ENCODE peak calls at places on chromosomes 4 and X, in eight cellular contexts. K, V, D, X, N, G, M and H are unnamed samples.

GRCh38 chr4:117477925-117478324 is 392.5 kb upstream of the TRAM1L1 start:
- DNase-seq in V (no peak), D (no peak), N (no peak), X (no peak), K (peak), M (no peak), G (no peak), H (no peak)

GRCh38 chr4:81648576-81649272 is 177.0 kb upstream of the RASGEF1B start:
- DNase-seq in K (no peak), V (peak), M (no peak), N (peak), D (no peak), X (no peak), G (peak), H (no peak)

GRCh38 chr4:139934786-139935330 is 219.1 kb downstream of the MAML3 start:
- DNase-seq in K (no peak), D (no peak), N (no peak), M (no peak), V (no peak), X (no peak), G (no peak), H (peak)

GRCh38 chr4:5435201-5435600 is 273.2 kb downstream of the EVC2 start:
- DNase-seq in D (no peak), G (no peak), K (no peak), M (no peak), N (no peak), V (no peak), X (peak), H (no peak)

GRCh38 chr4:112082954-112083586 is 62.2 kb upstream of the FAM241A start:
- DNase-seq in D (no peak), N (no peak), K (peak), M (peak), V (no peak), X (no peak), G (no peak), H (no peak)

GRCh38 chrX:69082055-69082752 is 83.0 kb downstream of the PJA1 start:
- DNase-seq in V (no peak), K (no peak), X (no peak), M (no peak), G (no peak), D (no peak), N (no peak), H (peak)

GRCh38 chr4:99536848-99537247 is 26.0 kb downstream of the C4orf17 start:
- DNase-seq in D (no peak), V (no peak), G (no peak), K (no peak), X (no peak), N (no peak), M (no peak), H (no peak)

GRCh38 chr4:38008493-38009120 is 48.4 kb downstream of the PTTG2 start:
- DNase-seq in K (no peak), M (no peak), D (no peak), N (no peak), G (no peak), X (no peak), V (no peak), H (no peak)

GRCh38 chr4:94939791-94940530 is 182.2 kb downstream of the BMPR1B start:
- DNase-seq in G (no peak), V (no peak), M (no peak), K (peak), X (no peak), N (no peak), D (no peak), H (peak)

GRCh38 chrX:3771756-3772155 is 58.3 kb upstream of the PRKX start:
- DNase-seq in X (no peak), V (no peak), D (no peak), G (no peak), N (no peak), M (no peak), K (no peak), H (no peak)

GRCh38 chrX:115892787-115893671 is 277.5 kb upstream of the AGTR2 start:
- DNase-seq in N (peak), V (no peak), M (no peak), G (peak), K (peak), X (peak), D (peak), H (peak)

GRCh38 chrX:149830192-149830873 is 48.6 kb downstream of the MAGEA9 start:
- DNase-seq in D (no peak), X (no peak), N (peak), V (peak), M (peak), G (peak), K (peak), H (no peak)

GRCh38 chrX:122625821-122626220 is 558.3 kb upstream of the GRIA3 start:
- DNase-seq in N (no peak), X (no peak), G (no peak), D (no peak), V (no peak), K (peak), M (no peak), H (peak)

GRCh38 chr4:68271851-68272756 is 26.6 kb upstream of the TMPRSS11B start:
- DNase-seq in K (peak), V (no peak), X (no peak), G (peak), D (peak), M (peak), N (peak), H (peak)

GRCh38 chr4:84936123-84936522 is 30.4 kb downstream of the WDFY3 start:
- DNase-seq in M (no peak), K (no peak), D (no peak), X (no peak), V (no peak), N (no peak), G (no peak), H (no peak)

GRCh38 chrX:154988719-154989118 is 33.8 kb downstream of the F8 start:
- DNase-seq in M (no peak), V (no peak), D (no peak), G (no peak), K (no peak), X (no peak), N (no peak), H (no peak)

GRCh38 chr4:38967260-38968095 is 64.7 kb downstream of the TMEM156 start:
- DNase-seq in K (peak), D (no peak), M (peak), G (no peak), X (no peak), V (no peak), N (no peak), H (no peak)

GRCh38 chrX:103446665-103447302 is 70.4 kb downstream of the BEX3 start:
- DNase-seq in K (peak), G (no peak), N (peak), D (no peak), M (no peak), V (no peak), X (no peak), H (no peak)

GRCh38 chr4:165378763-165379631 is at the start of gene CPE:
- DNase-seq in G (no peak), X (peak), M (peak), K (peak), D (peak), V (peak), N (peak), H (peak)

GRCh38 chr4:131459430-131460101 is 1689.5 kb upstream of the PCDH10 start:
- DNase-seq in D (no peak), M (no peak), G (peak), K (no peak), V (no peak), X (no peak), N (no peak), H (no peak)

GRCh38 chr4:174629265-174629664 is 107.0 kb upstream of the HPGD start:
- DNase-seq in K (no peak), G (no peak), V (no peak), M (no peak), X (no peak), D (no peak), N (no peak), H (no peak)

GRCh38 chrX:133444952-133445831 is 29.9 kb upstream of the GPC4 start:
- DNase-seq in N (no peak), K (no peak), D (no peak), V (no peak), M (no peak), X (no peak), G (no peak), H (peak)

GRCh38 chr4:41885456-41885855 is 49.8 kb upstream of the TMEM33 start:
- DNase-seq in D (no peak), G (no peak), X (no peak), K (no peak), V (no peak), M (no peak), N (no peak), H (no peak)

GRCh38 chrX:2705461-2705860 is 14.4 kb downstream of the CD99 start:
- DNase-seq in N (no peak), M (no peak), K (no peak), V (no peak), D (no peak), X (no peak), G (no peak), H (no peak)

GRCh38 chr4:142719854-142720541 is 126.1 kb downstream of the INPP4B start:
- DNase-seq in V (no peak), M (peak), G (peak), N (peak), D (no peak), X (no peak), K (peak), H (no peak)

GRCh38 chr4:168891086-168891485 is 119.0 kb downstream of the CBR4 start:
- DNase-seq in K (no peak), X (no peak), D (no peak), M (no peak), G (no peak), V (no peak), N (no peak), H (no peak)

GRCh38 chrX:120140293-120140981 is 18.0 kb upstream of the RHOXF2 start:
- DNase-seq in M (no peak), N (no peak), D (no peak), V (no peak), K (no peak), G (no peak), X (no peak), H (no peak)

GRCh38 chrX:106177106-106177981 is 9.2 kb downstream of the PWWP3B start:
- DNase-seq in V (no peak), G (no peak), N (no peak), D (peak), M (no peak), X (no peak), K (no peak), H (peak)

GRCh38 chrX:103467156-103467555 is 52.1 kb downstream of the RAB40A start:
- DNase-seq in N (no peak), V (no peak), K (peak), D (no peak), X (no peak), M (no peak), G (no peak), H (no peak)

GRCh38 chr4:175125410-175126068 is 207.4 kb downstream of the ADAM29 start:
- DNase-seq in X (no peak), V (no peak), D (no peak), G (no peak), K (no peak), M (no peak), N (no peak), H (no peak)

GRCh38 chr4:61619528-61619927 is 419.4 kb downstream of the ADGRL3 start:
- DNase-seq in X (no peak), M (no peak), D (no peak), V (no peak), G (peak), N (no peak), K (no peak), H (no peak)

GRCh38 chrX:48490661-48491060 is 14.7 kb downstream of the FTSJ1 start:
- DNase-seq in K (no peak), G (no peak), M (no peak), D (no peak), V (no peak), N (no peak), X (no peak), H (no peak)

GRCh38 chrX:17744896-17745523 is 7.7 kb downstream of the SCML1 start:
- DNase-seq in X (no peak), V (no peak), G (peak), N (peak), M (no peak), D (no peak), K (no peak), H (no peak)